ENCODE peak calls at places on chromosomes 13 and 19, in four cellular contexts. J, S, W and L are unnamed samples.

GRCh38 chr19:13834308-13834790 is 39.1 kb downstream of the ZSWIM4 start:
- DNase-seq in J (peak; percentile 84), W (no peak), S (peak; percentile 76), L (peak; percentile 76)

GRCh38 chr19:16198363-16198636 is 589 bp downstream of the AP1M1 start:
- DNase-seq in S (no peak), W (no peak), J (no peak), L (no peak)

GRCh38 chr13:56932104-56932503 is 208.6 kb upstream of the PRR20A start:
- DNase-seq in J (no peak), W (no peak), S (no peak), L (no peak)

GRCh38 chr13:110352735-110353134 is 45.7 kb downstream of the COL4A2 start:
- DNase-seq in J (no peak), W (peak; percentile 72), S (no peak), L (no peak)

GRCh38 chr13:102323505-102323904 is 78.3 kb downstream of the FGF14 start:
- DNase-seq in J (no peak), W (no peak), S (no peak), L (no peak)

GRCh38 chr19:52665047-52665446 is 26.9 kb upstream of the ZNF83 start:
- DNase-seq in J (no peak), S (no peak), W (no peak), L (no peak)

GRCh38 chr13:34459856-34460255 is 482.2 kb upstream of the NBEA start:
- DNase-seq in J (no peak), W (no peak), S (peak; percentile 4), L (peak; percentile 29)

GRCh38 chr13:72456486-72456885 is 270.9 kb downstream of the MZT1 start:
- DNase-seq in W (no peak), S (no peak), J (no peak), L (no peak)

GRCh38 chr19:43687660-43687997 is 17.7 kb upstream of the PLAUR start:
- DNase-seq in W (no peak), S (no peak), J (no peak), L (no peak)

GRCh38 chr19:12954150-12954962 is 2.7 kb downstream of the GADD45GIP1 start:
- DNase-seq in J (no peak), W (no peak), S (no peak), L (peak; percentile 19)

GRCh38 chr13:96403241-96403640 is 313.3 kb downstream of the HS6ST3 start:
- DNase-seq in S (no peak), W (no peak), J (no peak), L (no peak)

GRCh38 chr13:84491952-84492351 is 609.7 kb upstream of the SLITRK1 start:
- DNase-seq in W (no peak), J (no peak), S (no peak), L (no peak)

GRCh38 chr19:30001301-30001700 is 59.3 kb downstream of the URI1 start:
- DNase-seq in J (no peak), S (no peak), W (no peak), L (no peak)

GRCh38 chr13:79405831-79406596 is at the start of gene RBM26:
- DNase-seq in S (peak; percentile 97), W (peak; percentile 97), J (peak; percentile 86), L (peak; percentile 98)

GRCh38 chr19:14072535-14073231 is at the start of gene MISP3:
- DNase-seq in J (no peak), S (peak; percentile 41), W (peak; percentile 46), L (peak; percentile 49)

GRCh38 chr19:7191946-7192691 is 102.1 kb downstream of the INSR start:
- DNase-seq in J (no peak), W (no peak), S (no peak), L (peak; percentile 10)

GRCh38 chr13:42116225-42116624 is 67.8 kb downstream of the DGKH start:
- DNase-seq in S (peak; percentile 40), J (peak; percentile 84), W (no peak), L (no peak)

GRCh38 chr19:38666662-38667448 is 19.4 kb downstream of the ACTN4 start:
- DNase-seq in J (peak; percentile 82), W (no peak), S (peak; percentile 88), L (peak; percentile 68)

GRCh38 chr19:1133471-1133929 is 29.7 kb downstream of the GPX4 start:
- DNase-seq in S (no peak), W (peak; percentile 72), J (no peak), L (no peak)

GRCh38 chr19:48591021-48591420 is 15.5 kb upstream of the SPACA4 start:
- DNase-seq in J (no peak), W (peak; percentile 73), S (peak; percentile 23), L (no peak)

GRCh38 chr13:46171739-46172138 is 10.2 kb downstream of the LCP1 start:
- DNase-seq in S (no peak), J (no peak), W (no peak), L (no peak)

GRCh38 chr19:35370722-35371121 is at the start of gene GPR42:
- DNase-seq in W (no peak), J (no peak), S (no peak), L (no peak)
- H3K4me3 ChIP-seq in W (no peak within 1 kb of the TSS), J (no peak within 1 kb of the TSS), S (no peak within 1 kb of the TSS), L (no peak within 1 kb of the TSS)

DNA sequence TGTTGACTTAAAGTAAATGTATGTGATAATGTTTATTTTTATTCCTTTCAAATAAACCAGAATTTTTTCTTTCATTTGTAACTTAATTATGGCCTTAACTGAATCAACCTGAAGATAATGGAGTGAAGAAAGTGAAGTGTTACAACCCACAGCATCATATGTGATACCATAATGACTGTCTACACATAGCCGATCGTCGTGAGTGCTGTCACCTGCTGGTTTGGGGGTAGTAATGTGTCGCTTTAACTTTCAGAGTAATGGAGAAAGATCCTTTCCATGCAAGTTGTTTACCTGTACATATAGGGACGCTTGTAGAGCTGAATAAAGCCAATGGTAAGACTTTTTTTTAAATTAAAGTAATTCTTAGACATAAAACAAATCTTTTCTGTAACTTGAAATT is 9.9 kb downstream of the CDC16 start:
- DNase-seq in J (no peak), W (no peak), S (no peak), L (no peak)
- TF ChIP-seq CTCF in J (no peak), W (peak; percentile 22), S (no peak), L (no peak)

GRCh38 chr13:90622547-90622946 is 724.9 kb upstream of the MIR17HG start:
- DNase-seq in J (peak; percentile 87), S (peak; percentile 56), W (no peak), L (peak; percentile 1)
- H3K4me3 ChIP-seq in J (no peak overlapping the region), S (no peak overlapping the region), W (no peak overlapping the region), L (no peak overlapping the region)

GRCh38 chr13:105058517-105058916 is 1476.9 kb downstream of the EFNB2 start:
- DNase-seq in W (no peak), J (no peak), S (no peak), L (no peak)

GRCh38 chr13:105063676-105064075 is 1471.8 kb downstream of the EFNB2 start:
- DNase-seq in S (peak; percentile 54), J (no peak), W (no peak), L (no peak)

GRCh38 chr13:105059786-105060185 is 1475.7 kb downstream of the EFNB2 start:
- DNase-seq in W (no peak), S (no peak), J (no peak), L (no peak)
- TF ChIP-seq CTCF in W (no peak), S (no peak), J (no peak), L (no peak)

GRCh38 chr13:60398438-60398891 is 1.4 kb downstream of the TDRD3 start:
- DNase-seq in J (no peak), S (peak; percentile 17), W (no peak), L (peak; percentile 13)

GRCh38 chr13:60396783-60397692 is at the start of gene TDRD3:
- DNase-seq in J (peak; percentile 75), S (peak; percentile 90), W (peak; percentile 89), L (peak; percentile 82)

GRCh38 chr13:60396008-60396782 is 825 bp upstream of the TDRD3 start:
- DNase-seq in S (peak; percentile 90), J (peak; percentile 89), W (peak; percentile 94), L (peak; percentile 95)

GRCh38 chr13:60397693-60398437 is 845 bp downstream of the TDRD3 start:
- DNase-seq in J (peak; percentile 33), W (peak; percentile 75), S (peak; percentile 75), L (peak; percentile 62)

GRCh38 chr13:60398949-60399589 is 2.0 kb downstream of the TDRD3 start:
- DNase-seq in S (no peak), W (no peak), J (peak; percentile 19), L (no peak)
- H3K4me3 ChIP-seq in S (no peak overlapping the region), W (peak overlapping the region; percentile 91), J (no peak overlapping the region), L (peak overlapping the region; percentile 65)

GRCh38 chr13:20536992-20537391 is 11.3 kb upstream of the CRYL1 start:
- DNase-seq in W (no peak), S (no peak), J (no peak), L (no peak)

GRCh38 chr13:20528451-20528850 is 2.8 kb upstream of the CRYL1 start:
- DNase-seq in W (no peak), J (no peak), S (no peak), L (no peak)

DNA sequence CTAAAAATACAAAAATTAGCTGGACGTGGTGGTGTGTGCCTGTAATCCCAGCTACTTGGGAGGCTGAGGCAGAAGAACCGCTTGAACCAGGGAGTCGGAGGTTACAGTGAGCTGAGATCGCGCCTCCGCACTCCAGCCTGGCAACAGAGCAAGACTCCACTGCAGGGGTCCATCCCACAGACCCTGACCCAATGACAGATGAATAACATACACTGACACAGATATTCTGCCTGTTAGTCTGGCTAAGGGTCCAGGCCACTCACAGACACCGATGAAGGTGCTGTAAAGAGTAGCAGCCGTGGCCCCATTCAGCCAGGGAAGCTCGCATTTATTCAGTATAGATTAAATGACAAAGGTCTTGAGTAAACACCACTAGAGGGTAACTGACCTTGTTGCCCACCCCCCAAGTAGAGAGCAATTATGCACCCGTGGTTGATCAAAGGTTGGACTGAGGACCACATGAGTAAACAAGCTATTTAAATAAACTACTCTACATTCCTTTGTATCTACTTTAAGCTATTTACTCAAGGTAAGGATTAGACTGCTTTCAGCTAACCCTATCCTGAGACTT is 8.5 kb upstream of the CRYL1 start:
- DNase-seq in J (no peak), S (no peak), W (no peak), L (no peak)
- TF ChIP-seq CTCF in J (no peak), S (no peak), W (no peak), L (no peak)

GRCh38 chr19:51531349-51532315 is at the start of gene SIGLEC6:
- DNase-seq in J (no peak), S (no peak), W (peak; percentile 65), L (no peak)
- H3K4me3 ChIP-seq in J (no peak within 1 kb of the TSS), S (no peak within 1 kb of the TSS), W (no peak within 1 kb of the TSS), L (no peak within 1 kb of the TSS)

DNA sequence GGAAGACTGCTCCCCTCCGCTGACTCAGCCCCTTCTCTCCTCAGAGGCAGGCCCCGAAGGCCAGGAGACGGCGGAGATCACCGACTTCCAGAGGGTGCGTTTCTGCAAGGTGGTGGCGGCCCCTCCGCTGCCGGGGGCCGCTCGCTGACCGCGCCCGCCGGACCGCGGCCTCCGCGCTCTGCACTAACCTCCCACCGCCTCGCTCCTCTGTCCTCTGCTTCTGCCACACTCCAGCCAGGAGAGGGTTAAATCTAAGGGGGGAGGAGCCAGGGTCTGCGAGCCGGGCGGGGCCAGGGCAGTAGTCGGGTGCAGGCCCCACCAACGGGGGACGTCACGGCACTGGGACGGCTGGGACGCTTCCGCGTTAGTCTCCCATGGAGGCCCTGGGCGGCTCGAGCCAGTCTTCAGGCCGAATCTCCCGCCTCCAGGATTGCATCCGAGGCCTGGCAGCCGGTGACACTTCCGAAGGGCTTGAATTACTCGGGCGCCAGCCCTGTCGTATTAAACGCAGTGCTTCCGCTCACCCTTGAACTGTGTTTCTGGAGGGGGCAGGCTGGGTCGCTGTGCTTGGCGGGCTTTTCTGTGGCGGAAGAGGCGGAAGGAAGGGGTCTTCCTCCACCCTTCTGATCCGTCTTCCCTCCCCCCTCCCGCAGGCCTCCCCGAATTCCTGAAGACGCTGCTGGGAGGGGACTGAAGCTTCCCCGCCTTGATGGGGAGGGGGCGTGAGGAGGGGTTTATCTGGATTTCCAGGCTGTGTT is 1.2 kb upstream of the INAFM1 start:
- DNase-seq in J (peak; percentile 78), S (peak; percentile 93), W (peak; percentile 95), L (peak; percentile 94)
- TF ChIP-seq CTCF in J (no peak), S (no peak), W (no peak), L (no peak)